ENCODE peak calls at places on chromosomes 16 and 17, in four cellular contexts. R, E, C and J are unnamed samples. For H3K4me1, the result is how much of the 10 kb centered on the place peaks cover.

GRCh38 chr17:9767432-9767991 is 23.9 kb downstream of the DHRS7C start:
- DNase-seq in C (no peak), R (no peak), E (no peak), J (no peak)

GRCh38 chr16:31427441-31428276 is 501 bp downstream of the COX6A2 start:
- DNase-seq in C (peak), R (peak), E (peak), J (peak)

GRCh38 chr16:25045696-25046381 is 30.7 kb upstream of the ARHGAP17 start:
- DNase-seq in R (no peak), C (peak), E (no peak), J (no peak)

GRCh38 chr16:68715471-68715870 is 21.6 kb upstream of the CDH1 start:
- DNase-seq in C (no peak), E (no peak), R (no peak), J (no peak)

GRCh38 chr17:32386844-32387243 is 36.9 kb downstream of the ZNF207 start:
- DNase-seq in R (no peak), C (no peak), E (no peak), J (no peak)

GRCh38 chr17:29583324-29584248 is 5.9 kb downstream of the GIT1 start:
- DNase-seq in R (no peak), E (no peak), C (no peak), J (no peak)

GRCh38 chr16:85480727-85481101 is 132.4 kb upstream of the GSE1 start:
- DNase-seq in R (no peak), E (no peak), C (no peak), J (no peak)

GRCh38 chr16:78127130-78127529 is 27.7 kb downstream of the WWOX start:
- DNase-seq in E (no peak), R (no peak), C (peak), J (no peak)

GRCh38 chr17:48074322-48075054 is 26.3 kb downstream of the NFE2L1 start:
- DNase-seq in C (peak), E (peak), R (peak), J (peak)

GRCh38 chr16:71367243-71367976 is 8.9 kb downstream of the CALB2 start:
- DNase-seq in R (peak), C (peak), E (peak), J (no peak)

GRCh38 chr16:81451753-81452680 is 7.4 kb downstream of the CMIP start:
- DNase-seq in C (no peak), R (peak), E (no peak), J (no peak)

GRCh38 chr16:81449899-81450608 is 5.4 kb downstream of the CMIP start:
- DNase-seq in C (no peak), E (no peak), R (no peak), J (no peak)

GRCh38 chr16:81449241-81449640 is 4.6 kb downstream of the CMIP start:
- DNase-seq in C (no peak), E (no peak), R (no peak), J (no peak)

GRCh38 chr16:81453091-81453728 is 8.6 kb downstream of the CMIP start:
- DNase-seq in C (no peak), R (no peak), E (no peak), J (no peak)

DNA sequence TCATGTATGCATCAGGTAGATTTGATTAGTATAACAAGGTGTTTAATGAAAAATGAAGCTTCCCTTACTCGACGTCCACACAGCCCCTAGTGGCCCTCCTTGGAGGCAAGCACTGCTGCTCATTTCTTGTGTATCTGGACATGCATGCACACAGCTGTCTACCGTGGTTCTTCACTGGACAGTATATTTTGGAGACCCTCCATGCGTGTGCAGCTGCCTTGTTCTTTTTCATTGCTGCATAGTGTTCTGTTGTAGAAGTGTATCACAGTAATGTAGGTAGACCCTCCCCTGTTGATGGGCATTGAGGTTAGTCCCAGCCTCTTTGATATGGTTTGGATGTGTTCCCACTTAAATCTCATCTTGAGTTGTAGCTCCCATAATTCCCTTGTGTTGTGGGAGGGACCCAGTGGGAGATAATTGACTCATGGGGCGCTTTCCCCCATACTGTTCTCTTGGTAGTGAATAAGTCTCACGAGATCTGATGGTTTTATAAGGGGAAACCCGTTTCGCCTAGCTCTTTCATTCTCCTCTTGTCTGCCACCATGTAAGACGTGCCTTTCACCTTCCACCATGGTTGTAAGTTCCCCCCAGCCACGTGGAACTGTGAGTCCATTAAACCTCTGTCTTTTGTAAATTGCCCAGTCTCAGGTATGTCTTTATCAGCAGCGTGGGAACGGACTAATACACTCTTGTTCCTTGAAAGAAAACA is 6.3 kb downstream of the CMIP start:
- DNase-seq in C (no peak), E (no peak), R (no peak), J (no peak)
- H3K4me1 ChIP-seq in C (under half), E (half or more), R (half or more), J (under half)

GRCh38 chr17:50362661-50363060 is 10.3 kb downstream of the MRPL27 start:
- DNase-seq in R (no peak), E (no peak), C (no peak), J (no peak)
- TF ChIP-seq POLR2AphosphoS5 in R (no peak), E (no peak), C (no peak), J (no peak)

GRCh38 chr16:11105038-11105903 is 150.7 kb downstream of the SOCS1 start:
- DNase-seq in E (no peak), R (no peak), C (peak), J (peak)
- H3K4me1 ChIP-seq in E (half or more), R (under half), C (under half), J (half or more)

GRCh38 chr17:81582769-81583168 is 30.6 kb upstream of the FAAP100 start:
- DNase-seq in E (no peak), C (no peak), R (no peak), J (no peak)
- TF ChIP-seq POLR2AphosphoS5 in E (no peak), C (no peak), R (no peak), J (no peak)

GRCh38 chr17:59372138-59372751 is 40.8 kb downstream of the YPEL2 start:
- DNase-seq in R (no peak), E (peak), C (peak), J (peak)
- H3K4me1 ChIP-seq in R (under half), E (half or more), C (half or more), J (half or more)

GRCh38 chr16:66608241-66609138 is 4.0 kb downstream of the CMTM3 start:
- DNase-seq in C (peak), R (peak), E (peak), J (peak)
- TF ChIP-seq POLR2AphosphoS5 in C (peak), R (no peak), E (no peak), J (no peak)

DNA sequence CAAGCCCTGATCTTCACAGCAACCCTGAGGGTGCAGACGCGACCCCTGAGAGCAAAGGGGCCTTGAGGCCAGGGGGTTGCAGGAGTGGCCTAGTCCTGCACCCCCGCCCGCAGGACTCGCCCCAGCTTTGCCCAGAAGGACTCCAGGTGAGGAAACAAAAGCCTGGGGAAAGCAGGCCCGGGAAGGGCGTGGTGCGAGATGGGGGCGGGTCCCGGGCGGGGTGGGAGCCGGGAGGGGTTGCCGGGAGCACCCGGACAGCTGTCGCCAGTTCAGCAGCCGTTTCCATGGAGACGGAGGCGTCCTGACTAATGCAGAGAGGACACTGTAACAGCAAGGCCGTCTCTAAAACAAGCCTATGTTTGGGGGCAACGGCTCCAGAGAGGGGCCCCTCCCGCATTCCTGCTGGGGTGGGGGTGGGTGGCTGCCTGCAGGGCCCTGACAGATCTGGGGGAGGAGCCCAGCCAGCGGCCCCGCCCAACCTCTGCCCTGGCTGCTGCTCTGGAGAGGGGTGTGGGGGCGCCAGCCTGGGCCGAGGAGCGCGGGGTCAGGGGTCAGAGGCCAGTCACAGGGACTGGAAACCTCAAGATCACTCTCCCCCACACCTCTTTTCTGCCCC is 3.0 kb upstream of the TPPP3 start:
- DNase-seq in E (peak), R (peak), C (peak), J (peak)
- H3K4me1 ChIP-seq in E (half or more), R (under half), C (under half), J (half or more)

GRCh38 chr16:28491970-28492474 is at the start of gene CLN3:
- DNase-seq in C (peak), E (peak), R (peak), J (peak)
- TF ChIP-seq POLR2AphosphoS5 in C (no peak), E (peak), R (no peak), J (peak)

GRCh38 chr17:80032614-80033171 is 3.0 kb downstream of the TBC1D16 start:
- DNase-seq in E (no peak), R (no peak), C (no peak), J (no peak)
- H3K4me1 ChIP-seq in E (half or more), R (under half), C (under half), J (under half)